ENCODE peak calls at places on chromosomes 13 and 19, in six cellular contexts. C, T, X, G, K and Z are unnamed samples.
A peak's percentile ranks its signal among the peaks of the same experiment; 100 is the strongest.

GRCh38 chr13:37001921-37002250 is 1.3 kb downstream of the EXOSC8 start:
- DNase-seq in C (no peak), T (no peak), K (no peak), X (no peak), G (no peak), Z (peak; percentile 19)

GRCh38 chr13:35891973-35892441 is 239.2 kb downstream of the DCLK1 start:
- DNase-seq in K (peak; percentile 60), C (no peak), X (no peak), T (no peak), G (no peak), Z (no peak)

GRCh38 chr19:34824686-34825085 is 51.7 kb upstream of the ZNF599 start:
- DNase-seq in X (no peak), G (no peak), T (no peak), C (no peak), K (no peak), Z (no peak)

GRCh38 chr19:52584686-52585085 is 14.6 kb downstream of the ZNF701 start:
- DNase-seq in C (no peak), K (no peak), X (no peak), G (no peak), T (no peak), Z (no peak)

GRCh38 chr19:16897572-16898056 is 8.8 kb downstream of the F2RL3 start:
- DNase-seq in T (peak; percentile 74), C (peak; percentile 35), G (no peak), X (no peak), K (no peak), Z (no peak)

GRCh38 chr19:47494729-47495128 is 10.7 kb upstream of the KPTN start:
- DNase-seq in C (no peak), T (no peak), G (no peak), X (no peak), K (no peak), Z (no peak)

GRCh38 chr13:110354715-110355473 is 47.8 kb downstream of the COL4A2 start:
- DNase-seq in X (no peak), C (no peak), T (peak; percentile 57), K (no peak), G (no peak), Z (no peak)

GRCh38 chr19:3844596-3844995 is 24.2 kb downstream of the ZFR2 start:
- DNase-seq in C (no peak), K (no peak), G (no peak), X (no peak), T (no peak), Z (no peak)

GRCh38 chr13:40388617-40389016 is 277.8 kb downstream of the FOXO1 start:
- DNase-seq in X (no peak), K (no peak), G (peak; percentile 77), T (no peak), C (peak; percentile 88), Z (peak; percentile 96)

GRCh38 chr13:38868870-38869269 is 121.8 kb downstream of the STOML3 start:
- DNase-seq in K (no peak), X (no peak), T (no peak), C (no peak), G (no peak), Z (no peak)

GRCh38 chr13:29523199-29523931 is 72.1 kb downstream of the SLC7A1 start:
- DNase-seq in X (peak; percentile 66), C (no peak), K (no peak), T (peak; percentile 86), G (no peak), Z (no peak)

GRCh38 chr13:36965767-36966166 is 33.4 kb downstream of the ALG5 start:
- DNase-seq in K (peak; percentile 56), X (no peak), T (no peak), C (no peak), G (no peak), Z (no peak)

GRCh38 chr13:114078501-114079451 is 53.6 kb downstream of the RASA3 start:
- DNase-seq in G (no peak), T (peak; percentile 68), K (no peak), X (peak; percentile 57), C (no peak), Z (no peak)

GRCh38 chr13:77698211-77699058 is 948 bp downstream of the SLAIN1 start:
- DNase-seq in T (peak; percentile 66), C (peak; percentile 61), X (peak; percentile 18), G (peak; percentile 67), K (no peak), Z (peak; percentile 73)

GRCh38 chr19:6357995-6358394 is 3.3 kb upstream of the CLPP start:
- DNase-seq in G (no peak), C (no peak), K (no peak), T (no peak), X (peak; percentile 50), Z (no peak)

GRCh38 chr13:31896427-31896826 is 135.1 kb upstream of the FRY start:
- DNase-seq in K (no peak), T (peak; percentile 76), X (peak; percentile 27), C (no peak), G (peak; percentile 34), Z (no peak)

GRCh38 chr13:24217601-24218281 is 57.2 kb downstream of the SPATA13 start:
- DNase-seq in G (peak; percentile 40), X (no peak), T (no peak), K (no peak), C (no peak), Z (peak; percentile 40)

GRCh38 chr19:50652722-50653121 is 3.5 kb downstream of the C19orf81 start:
- DNase-seq in X (no peak), K (no peak), C (no peak), G (no peak), T (no peak), Z (no peak)

GRCh38 chr19:23817519-23817918 is 58.8 kb upstream of the ZNF681 start:
- DNase-seq in K (no peak), X (no peak), G (peak; percentile 73), C (peak; percentile 36), T (no peak), Z (peak; percentile 82)

GRCh38 chr13:25679154-25679553 is 307.4 kb downstream of the ATP8A2 start:
- DNase-seq in T (no peak), X (no peak), G (no peak), C (no peak), K (no peak), Z (no peak)

GRCh38 chr13:25679936-25680335 is 308.2 kb downstream of the ATP8A2 start:
- DNase-seq in T (no peak), G (no peak), X (no peak), K (no peak), C (no peak), Z (no peak)

GRCh38 chr13:25677956-25678355 is 306.2 kb downstream of the ATP8A2 start:
- DNase-seq in X (no peak), K (no peak), C (no peak), G (no peak), T (no peak), Z (no peak)

GRCh38 chr13:25678398-25678797 is 306.6 kb downstream of the ATP8A2 start:
- DNase-seq in G (no peak), K (no peak), T (no peak), X (no peak), C (no peak), Z (no peak)

DNA sequence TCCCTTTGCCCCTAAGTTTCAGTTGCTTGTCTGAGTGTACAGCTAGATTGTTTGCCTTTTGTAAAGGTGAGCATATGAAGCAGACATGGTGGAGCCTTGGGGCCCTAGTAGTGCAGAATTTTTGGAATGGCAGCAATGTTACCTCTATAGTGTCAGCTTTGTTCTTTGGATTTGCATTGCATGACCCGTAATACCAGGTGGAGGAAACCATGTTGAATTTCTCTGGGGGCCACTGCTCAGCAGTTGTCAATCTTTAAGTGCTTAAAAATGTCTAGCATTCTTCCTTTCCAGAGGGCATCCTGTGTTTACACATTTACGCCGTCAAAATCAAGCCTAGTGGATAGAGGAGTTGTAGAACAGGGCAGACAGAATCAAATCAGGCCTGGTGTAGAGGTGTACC is 303.3 kb downstream of the ATP8A2 start:
- DNase-seq in C (no peak), G (no peak), T (no peak), K (no peak), X (no peak), Z (no peak)
- H3K4me3 ChIP-seq in C (no peak overlapping the region), G (no peak overlapping the region), T (no peak overlapping the region), K (no peak overlapping the region), X (no peak overlapping the region), Z (no peak overlapping the region)

GRCh38 chr13:107562222-107562621 is 653.1 kb downstream of the LIG4 start:
- DNase-seq in G (no peak), K (no peak), T (no peak), C (no peak), X (no peak), Z (no peak)
- H3K4me3 ChIP-seq in G (no peak overlapping the region), K (no peak overlapping the region), T (no peak overlapping the region), C (no peak overlapping the region), X (no peak overlapping the region), Z (no peak overlapping the region)

GRCh38 chr19:48954011-48954594 is 572 bp upstream of the BAX start:
- DNase-seq in T (no peak), G (no peak), K (no peak), X (no peak), C (peak; percentile 35), Z (no peak)
- H3K4me3 ChIP-seq in T (peak overlapping the region; percentile 79), G (peak overlapping the region; percentile 54), K (peak overlapping the region; percentile 88), X (peak overlapping the region; percentile 98), C (peak overlapping the region; percentile 80), Z (peak overlapping the region; percentile 87)

GRCh38 chr19:30450945-30451344 is 78.8 kb downstream of the ZNF536 start:
- DNase-seq in G (no peak), K (no peak), T (no peak), C (no peak), X (no peak), Z (no peak)
- H3K4me3 ChIP-seq in G (no peak overlapping the region), K (no peak overlapping the region), T (peak overlapping the region; percentile 24), C (peak overlapping the region; percentile 21), X (peak overlapping the region; percentile 42), Z (no peak overlapping the region)

DNA sequence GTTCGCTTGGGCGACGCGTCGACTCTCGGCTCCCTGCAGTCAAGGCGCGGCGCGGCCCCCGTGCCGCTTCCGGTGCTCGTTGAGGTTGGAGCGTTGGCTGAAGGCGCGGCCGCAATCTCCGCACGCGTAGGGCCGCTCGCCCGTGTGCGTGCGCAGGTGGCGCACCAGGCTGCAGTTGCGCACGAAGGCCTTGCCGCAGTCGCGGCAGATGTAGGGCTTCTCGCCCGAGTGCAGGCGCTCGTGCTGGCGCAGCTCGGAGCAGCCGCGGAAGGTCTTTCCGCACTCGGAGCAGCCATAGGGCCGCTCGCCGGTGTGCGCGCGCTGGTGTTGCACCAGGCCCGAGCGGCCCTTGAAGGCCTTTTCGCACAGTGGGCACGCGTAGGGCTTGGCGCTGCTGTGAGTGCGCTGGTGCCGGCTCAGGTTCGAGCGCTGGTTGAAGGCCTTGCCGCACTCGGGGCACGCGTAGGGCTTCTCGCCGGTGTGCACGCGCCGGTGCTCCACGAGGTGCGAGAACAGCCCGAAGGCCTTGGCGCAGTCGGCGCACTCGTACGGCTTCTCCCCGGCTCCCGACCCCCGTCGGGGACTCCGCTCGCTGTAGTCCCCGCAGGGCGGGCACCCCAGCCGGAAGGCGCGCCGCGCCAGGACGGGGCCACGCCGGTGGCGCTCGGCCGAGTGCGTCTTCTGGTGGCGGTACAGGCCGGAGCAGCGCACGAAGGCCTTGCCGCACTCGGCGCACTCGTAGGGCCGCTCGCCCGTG is 5.3 kb upstream of the ZNF497 start:
- DNase-seq in G (no peak), K (no peak), X (no peak), T (no peak), C (no peak), Z (no peak)
- H3K4me3 ChIP-seq in G (no peak overlapping the region), K (no peak overlapping the region), X (no peak overlapping the region), T (no peak overlapping the region), C (no peak overlapping the region), Z (no peak overlapping the region)

DNA sequence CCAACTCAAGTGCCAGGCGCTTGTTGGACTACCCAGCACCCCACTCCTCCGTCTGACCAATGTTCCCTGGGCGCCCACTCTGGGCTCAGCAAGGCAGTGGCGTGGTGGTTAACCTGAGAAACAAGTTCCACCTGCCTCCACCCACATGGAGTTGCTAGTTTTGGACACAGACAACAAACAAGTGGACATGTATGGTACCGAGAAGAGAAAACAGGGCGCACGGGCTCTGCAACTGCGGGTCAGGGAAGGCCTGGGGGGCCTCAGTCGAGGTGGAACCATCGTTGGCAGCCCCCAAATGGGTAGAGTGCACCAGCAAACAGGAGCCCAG is 2.5 kb downstream of the MIER2 start:
- DNase-seq in X (no peak), C (no peak), G (no peak), K (no peak), T (no peak), Z (no peak)
- H3K4me3 ChIP-seq in X (peak overlapping the region; percentile 74), C (no peak overlapping the region), G (no peak overlapping the region), K (no peak overlapping the region), T (no peak overlapping the region), Z (peak overlapping the region; percentile 95)